ENCODE peak calls at places on chromosome 9, in four cellular contexts. E is IMR-90, V is H9, F is H1. X is an unnamed sample.
A peak's percentile ranks its signal among the peaks of the same experiment; 100 is the strongest.

GRCh38 chr9:120477534-120478001 is 102.4 kb downstream of the CDK5RAP2 start:
- DNase-seq in E (peak; percentile 90), V (peak; percentile 72), F (peak; percentile 85), X (peak; percentile 67)

GRCh38 chr9:121541945-121542344 is 42.3 kb upstream of the GGTA1 start:
- DNase-seq in E (no peak), V (no peak), F (no peak), X (no peak)

GRCh38 chr9:107033974-107034373 is 171.0 kb downstream of the ZNF462 start:
- DNase-seq in E (no peak), V (no peak), F (no peak), X (no peak)

GRCh38 chr9:126395439-126396212 is 69.0 kb downstream of the MVB12B start:
- DNase-seq in E (peak; percentile 82), V (no peak), F (no peak), X (no peak)

GRCh38 chr9:91182429-91182828 is 179.3 kb downstream of the AUH start:
- DNase-seq in E (no peak), V (no peak), F (no peak), X (peak; percentile 44)

GRCh38 chr9:129554649-129555048 is 66.3 kb downstream of the C9orf50 start:
- DNase-seq in E (no peak), V (no peak), F (no peak), X (no peak)

GRCh38 chr9:130563797-130564196 is 15.6 kb upstream of the FUBP3 start:
- DNase-seq in E (no peak), V (no peak), F (no peak), X (no peak)

GRCh38 chr9:134690946-134691694 is 49.5 kb downstream of the COL5A1 start:
- DNase-seq in E (no peak), V (no peak), F (no peak), X (no peak)

GRCh38 chr9:23644326-23644725 is 181.7 kb downstream of the ELAVL2 start:
- DNase-seq in E (no peak), V (no peak), F (no peak), X (no peak)

GRCh38 chr9:31776471-31776870 is 608.0 kb upstream of the ACO1 start:
- DNase-seq in E (no peak), V (no peak), F (no peak), X (no peak)

GRCh38 chr9:99411479-99412100 is 189.5 kb downstream of the SEC61B start:
- DNase-seq in E (no peak), V (no peak), F (no peak), X (peak; percentile 55)

GRCh38 chr9:93731963-93732362 is 155.6 kb downstream of the PHF2 start:
- DNase-seq in E (no peak), V (no peak), F (no peak), X (no peak)

GRCh38 chr9:99025616-99026270 is 79.2 kb upstream of the TGFBR1 start:
- DNase-seq in E (no peak), V (no peak), F (no peak), X (no peak)

GRCh38 chr9:120212153-120212852 is 367.7 kb downstream of the CDK5RAP2 start:
- DNase-seq in E (no peak), V (no peak), F (no peak), X (no peak)

GRCh38 chr9:78239506-78239905 is 3.6 kb downstream of the CEP78 start:
- DNase-seq in E (no peak), V (no peak), F (no peak), X (peak; percentile 21)

GRCh38 chr9:95131023-95131943 is 186.2 kb downstream of the FANCC start:
- DNase-seq in E (peak; percentile 60), V (peak; percentile 78), F (peak; percentile 78), X (peak; percentile 71)
- H3K56ac ChIP-seq in E (no peak overlapping the region), V (no peak overlapping the region), F (no peak overlapping the region), X (no peak overlapping the region)

GRCh38 chr9:21995652-21996275 is 1.2 kb downstream of the CDKN2B-AS1 start:
- DNase-seq in E (peak; percentile 55), V (no peak), F (peak; percentile 80), X (peak; percentile 64)
- H3K56ac ChIP-seq in E (peak overlapping the region; percentile 95), V (no peak overlapping the region), F (peak overlapping the region; percentile 73), X (peak overlapping the region; percentile 56)

DNA sequence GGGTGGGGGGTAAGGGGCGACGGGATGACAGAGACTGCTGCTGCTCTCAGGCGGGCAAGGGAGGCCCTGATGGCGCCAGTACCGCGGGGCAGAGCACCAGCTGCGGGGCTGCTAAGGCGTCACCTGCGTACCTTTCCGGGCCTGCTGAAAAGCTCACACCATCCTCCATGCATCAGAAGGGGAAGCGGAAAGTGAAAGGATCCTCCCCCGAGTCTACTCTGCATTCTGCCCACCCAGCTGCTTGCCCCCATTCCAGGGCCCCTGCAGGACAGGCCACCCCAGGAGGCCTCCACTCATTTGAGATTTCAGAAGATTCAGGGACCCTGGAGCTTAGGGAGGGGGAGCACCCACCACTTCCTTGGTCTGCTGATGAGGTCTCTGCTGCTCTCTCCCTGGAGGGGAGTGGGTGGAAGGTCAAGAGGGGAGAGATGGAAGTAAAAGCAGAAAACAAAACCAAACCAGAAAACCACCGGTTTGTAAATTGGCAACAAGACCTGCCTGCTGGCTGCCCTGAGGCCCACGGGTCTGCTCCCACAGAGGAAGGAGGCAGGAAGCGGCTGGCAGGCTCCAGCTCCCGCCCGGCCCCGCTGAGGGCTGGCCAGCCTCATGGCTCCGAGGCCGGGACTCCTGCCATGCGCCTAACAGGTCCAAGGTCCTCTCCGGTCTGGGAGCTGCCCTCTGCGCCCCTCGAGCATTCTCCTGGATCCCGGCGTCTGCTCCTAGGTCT is 33.6 kb downstream of the PRRT1B start:
- DNase-seq in E (no peak), V (no peak), F (no peak), X (no peak)
- H3K56ac ChIP-seq in E (no peak overlapping the region), V (no peak overlapping the region), F (no peak overlapping the region), X (no peak overlapping the region)

GRCh38 chr9:85702191-85702590 is 39.6 kb downstream of the AGTPBP1 start:
- DNase-seq in E (no peak), V (no peak), F (no peak), X (no peak)
- H3K56ac ChIP-seq in E (no peak overlapping the region), V (no peak overlapping the region), F (no peak overlapping the region), X (no peak overlapping the region)

GRCh38 chr9:34517185-34517584 is 5.6 kb downstream of the ENHO start:
- DNase-seq in E (no peak), V (no peak), F (no peak), X (no peak)

GRCh38 chr9:34514401-34514800 is 8.4 kb downstream of the ENHO start:
- DNase-seq in E (no peak), V (no peak), F (no peak), X (no peak)

GRCh38 chr9:34518110-34518616 is 4.6 kb downstream of the ENHO start:
- DNase-seq in E (no peak), V (no peak), F (no peak), X (no peak)

GRCh38 chr9:34514816-34515215 is 8.0 kb downstream of the ENHO start:
- DNase-seq in E (no peak), V (no peak), F (no peak), X (no peak)

DNA sequence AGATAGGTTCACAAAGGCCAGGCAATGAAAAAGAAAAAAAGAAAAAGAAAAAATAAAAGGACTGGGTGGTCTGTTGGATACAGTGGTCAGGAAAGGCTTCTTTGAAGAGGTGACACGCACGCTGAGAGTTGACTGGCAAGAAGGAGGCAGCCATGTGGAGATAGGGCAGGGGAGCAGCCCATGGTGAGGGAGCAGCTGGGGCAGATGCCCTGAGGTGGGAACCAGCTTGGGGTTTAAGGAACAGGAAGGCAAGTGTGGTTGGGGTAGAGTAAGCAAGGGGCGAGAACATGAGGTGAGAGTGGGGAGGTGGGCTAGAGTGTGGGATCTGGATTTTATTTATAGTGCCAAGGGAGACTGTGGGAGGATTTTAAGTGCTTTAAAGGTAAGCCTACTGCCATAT is 6.8 kb downstream of the ENHO start:
- DNase-seq in E (no peak), V (no peak), F (no peak), X (no peak)
- H3K56ac ChIP-seq in E (no peak overlapping the region), V (no peak overlapping the region), F (no peak overlapping the region), X (no peak overlapping the region)

GRCh38 chr9:132487351-132487791 is 77.4 kb downstream of the CFAP77 start:
- DNase-seq in E (no peak), V (no peak), F (no peak), X (no peak)
- H3K56ac ChIP-seq in E (no peak overlapping the region), V (no peak overlapping the region), F (no peak overlapping the region), X (no peak overlapping the region)

GRCh38 chr9:35882265-35882848 is 12.2 kb upstream of the OR13J1 start:
- DNase-seq in E (peak; percentile 71), V (peak; percentile 80), F (peak; percentile 91), X (peak; percentile 77)
- H3K56ac ChIP-seq in E (no peak overlapping the region), V (no peak overlapping the region), F (no peak overlapping the region), X (no peak overlapping the region)

DNA sequence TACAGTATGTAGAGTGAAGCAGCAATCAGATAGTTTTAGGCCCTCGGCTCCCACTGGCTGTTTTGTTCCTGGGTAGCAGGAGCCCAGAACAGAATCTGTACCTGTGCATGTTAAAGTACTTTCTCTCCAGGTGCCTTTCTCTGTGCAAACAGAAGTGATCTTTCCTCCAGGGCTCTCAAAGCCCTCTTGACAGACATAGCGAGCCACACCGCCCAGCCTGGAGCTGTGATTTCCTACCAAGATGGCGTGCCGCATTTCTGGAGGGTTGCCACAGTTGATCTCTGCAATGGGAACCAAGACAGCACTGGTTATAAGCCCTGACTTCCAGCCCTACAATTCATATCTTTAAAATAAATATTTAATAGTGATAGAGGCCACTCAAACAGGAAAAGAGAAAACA is 50.9 kb downstream of the SUSD1 start:
- DNase-seq in E (no peak), V (no peak), F (no peak), X (no peak)
- H3K56ac ChIP-seq in E (no peak overlapping the region), V (no peak overlapping the region), F (no peak overlapping the region), X (no peak overlapping the region)

GRCh38 chr9:136820947-136821332 is 13.2 kb downstream of the RABL6 start:
- DNase-seq in E (no peak), V (no peak), F (no peak), X (no peak)
- H3K56ac ChIP-seq in E (no peak overlapping the region), V (no peak overlapping the region), F (no peak overlapping the region), X (peak overlapping the region; percentile 51)

DNA sequence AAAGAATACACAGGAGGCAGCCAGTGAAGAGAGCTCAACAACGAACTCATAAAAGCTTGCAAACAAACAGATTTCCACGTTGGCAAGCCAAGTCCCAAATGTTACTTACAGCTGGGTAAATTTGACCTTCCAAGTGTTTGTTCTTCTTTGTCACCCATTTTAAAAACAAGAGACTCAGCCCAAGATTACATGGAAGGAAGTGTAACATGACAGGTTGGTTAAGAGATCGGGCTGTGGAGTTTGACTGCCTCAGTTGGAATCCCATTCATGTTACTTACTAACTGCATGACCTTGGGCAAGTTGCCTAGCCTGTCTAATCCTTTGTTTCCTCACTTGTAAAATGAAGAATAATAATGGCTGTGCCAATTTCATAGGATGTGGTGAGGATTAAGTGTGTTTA is 174.9 kb upstream of the PAPPA start:
- DNase-seq in E (no peak), V (no peak), F (no peak), X (no peak)
- H3K56ac ChIP-seq in E (no peak overlapping the region), V (no peak overlapping the region), F (no peak overlapping the region), X (no peak overlapping the region)